ENCODE peak calls at places on chromosomes 11 and 22, in eight cellular contexts. N, O, K, Y, E, U, I and S are unnamed samples.

GRCh38 chr11:78419327-78419726 is 1.7 kb upstream of the GAB2 start:
- DNase-seq in N (no peak), O (peak), K (no peak), Y (no peak), E (peak), U (peak), I (peak), S (no peak)

GRCh38 chr11:130428271-130428670 is at the start of gene ADAMTS8:
- DNase-seq in N (peak), O (no peak), K (no peak), Y (no peak), E (no peak), U (no peak), I (no peak), S (no peak)

GRCh38 chr11:120231963-120232362 is 8.0 kb upstream of the POU2F3 start:
- DNase-seq in N (no peak), O (no peak), K (no peak), Y (no peak), E (no peak), U (no peak), I (no peak), S (no peak)

GRCh38 chr11:28105869-28106268 is 2.1 kb downstream of the KIF18A start:
- DNase-seq in N (no peak), O (no peak), K (no peak), Y (no peak), E (peak), U (no peak), I (no peak), S (no peak)

GRCh38 chr11:58576792-58577440 is 1.3 kb upstream of the LPXN start:
- DNase-seq in N (peak), O (no peak), K (no peak), Y (no peak), E (peak), U (no peak), I (no peak), S (no peak)

GRCh38 chr11:9906043-9906791 is 242.3 kb downstream of the SWAP70 start:
- DNase-seq in N (no peak), O (no peak), K (no peak), Y (no peak), E (peak), U (no peak), I (no peak), S (no peak)

GRCh38 chr11:8011981-8012444 is 24.9 kb downstream of the EIF3F start:
- DNase-seq in N (no peak), O (no peak), K (no peak), Y (peak), E (no peak), U (no peak), I (no peak), S (peak)

GRCh38 chr22:47049078-47049609 is 286.7 kb downstream of the TBC1D22A start:
- DNase-seq in N (no peak), O (no peak), K (no peak), Y (no peak), E (no peak), U (no peak), I (no peak), S (no peak)

GRCh38 chr22:19520007-19520406 is 4.2 kb downstream of the CLDN5 start:
- DNase-seq in N (no peak), O (no peak), K (no peak), Y (peak), E (no peak), U (no peak), I (no peak), S (no peak)

GRCh38 chr11:112734207-112734606 is 227.0 kb upstream of the NCAM1 start:
- DNase-seq in N (no peak), O (no peak), K (no peak), Y (no peak), E (no peak), U (no peak), I (peak), S (no peak)

GRCh38 chr22:20787223-20787622 is 13.3 kb downstream of the SERPIND1 start:
- DNase-seq in N (no peak), O (no peak), K (no peak), Y (no peak), E (no peak), U (no peak), I (no peak), S (no peak)

GRCh38 chr22:20786536-20786979 is 12.6 kb downstream of the SERPIND1 start:
- DNase-seq in N (no peak), O (no peak), K (no peak), Y (no peak), E (no peak), U (no peak), I (no peak), S (no peak)

GRCh38 chr22:20788627-20789344 is 14.9 kb downstream of the SERPIND1 start:
- DNase-seq in N (no peak), O (no peak), K (no peak), Y (no peak), E (no peak), U (no peak), I (no peak), S (no peak)

GRCh38 chr22:20786048-20786447 is 12.1 kb downstream of the SERPIND1 start:
- DNase-seq in N (no peak), O (no peak), K (no peak), Y (no peak), E (no peak), U (no peak), I (no peak), S (no peak)

DNA sequence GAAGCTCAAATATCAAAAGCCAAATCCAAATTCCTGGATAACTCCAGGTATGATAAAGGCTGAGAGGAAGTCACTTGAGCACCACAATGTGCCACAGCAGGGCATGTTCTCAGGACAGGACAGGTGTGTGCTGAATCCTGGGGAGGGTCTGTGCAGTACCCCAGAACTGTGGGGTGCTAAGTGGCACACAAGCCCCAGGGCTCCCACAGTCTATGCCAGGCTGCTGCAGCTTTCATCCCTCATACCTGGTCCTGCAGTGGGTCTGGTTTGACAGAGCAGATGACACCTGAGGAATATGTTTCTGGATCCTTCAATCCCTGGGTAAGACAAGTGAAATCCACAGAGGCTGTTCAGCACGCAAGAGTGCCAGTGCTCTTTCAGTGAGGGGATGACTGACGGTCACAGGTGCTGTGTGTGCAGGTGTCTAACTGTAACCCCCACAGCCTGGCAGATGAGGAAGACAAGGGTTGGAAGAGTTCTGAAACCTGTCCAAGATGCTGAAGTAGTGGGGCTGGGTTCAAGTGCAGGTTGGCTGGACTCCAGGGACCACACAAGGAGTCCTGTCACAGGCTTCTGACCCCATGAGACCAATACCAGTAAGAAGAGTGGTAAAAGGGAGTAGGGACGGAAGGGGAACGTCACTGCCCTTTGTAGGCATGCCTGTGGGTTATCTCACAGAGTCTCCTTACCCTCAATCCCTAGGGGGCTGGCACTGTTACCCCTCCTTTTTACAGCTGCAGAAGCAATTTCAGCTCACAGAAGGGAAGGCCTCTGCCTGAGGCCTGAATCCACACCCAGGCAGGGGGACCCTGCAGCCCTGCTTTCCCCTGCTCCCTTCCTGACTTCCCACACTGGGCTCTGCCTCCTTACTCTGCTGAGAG is 14.1 kb downstream of the SERPIND1 start:
- DNase-seq in N (no peak), O (no peak), K (no peak), Y (no peak), E (no peak), U (no peak), I (no peak), S (no peak)
- H3K27ac ChIP-seq in N (no peak), O (no peak), K (no peak), Y (no peak), E (no peak), U (no peak), I (no peak), S (no peak)

GRCh38 chr22:49880281-49880680 is 26.6 kb downstream of the ZBED4 start:
- DNase-seq in N (no peak), O (no peak), K (peak), Y (no peak), E (no peak), U (peak), I (no peak), S (no peak)
- TF ChIP-seq EP300 in N (no peak), O (no peak), K (no peak), Y (no peak), E (no peak), U (no peak), I (no peak), S (no peak)

DNA sequence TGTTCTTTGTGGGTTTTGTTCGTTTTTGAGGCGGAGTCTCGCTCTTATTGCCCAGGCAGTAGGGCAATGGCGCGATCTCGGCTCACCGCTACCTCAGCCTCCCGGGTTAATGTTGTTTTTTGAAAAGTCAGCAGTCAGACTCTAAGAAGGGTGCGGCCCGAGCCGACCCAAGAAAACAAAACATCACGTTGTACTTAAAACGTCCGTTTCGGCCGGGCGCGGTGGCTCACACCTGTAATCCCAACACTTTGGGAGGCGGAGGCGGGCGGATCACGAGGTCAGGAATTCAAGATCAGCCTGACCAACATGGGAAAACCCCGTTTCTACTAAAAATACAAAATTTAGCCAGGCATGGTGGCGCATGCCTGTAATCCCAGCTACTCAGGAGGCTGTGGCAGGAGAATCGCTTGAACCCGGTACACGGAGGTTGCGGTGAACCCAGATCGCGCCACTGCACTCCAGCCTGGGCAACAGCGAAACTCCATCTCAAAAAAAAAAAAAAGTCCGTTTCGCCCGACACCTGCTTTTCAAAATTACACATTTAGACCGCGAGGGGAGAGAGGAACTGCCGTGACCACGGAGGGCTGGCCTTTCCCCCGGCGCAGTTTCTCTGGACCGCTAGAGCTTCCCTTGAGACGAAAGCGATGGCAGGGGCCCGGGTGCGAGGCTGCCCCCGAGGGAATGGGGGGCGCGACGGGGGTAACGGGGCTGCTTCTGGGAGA is 636 bp downstream of the CD59 start:
- DNase-seq in N (peak), O (peak), K (peak), Y (peak), E (peak), U (peak), I (peak), S (no peak)
- TF ChIP-seq CTCF in N (peak), O (no peak), K (no peak), Y (no peak), E (no peak), U (no peak), I (no peak), S (no peak)

GRCh38 chr22:26399288-26399687 is 29.8 kb upstream of the ASPHD2 start:
- DNase-seq in N (no peak), O (no peak), K (no peak), Y (no peak), E (no peak), U (no peak), I (no peak), S (no peak)
- H3K27ac ChIP-seq in N (no peak), O (no peak), K (no peak), Y (no peak), E (no peak), U (no peak), I (no peak), S (no peak)